ENCODE peak calls at places on chromosome 9, in six cellular contexts. T is brain microvascular endothelial cell; N is stimulated activated CD8-positive, alpha-beta memory T cell treated with anti-CD3 and anti-CD28 coated beads, Interleukin-15, amount 100 ng/mL, for 1 hour; X is activated CD4-positive, alpha-beta T cell treated with anti-CD3 and anti-CD28 coated beads, Interleukin-2, amount 50 U/mL, for 48 hours; H is activated CD4-positive, alpha-beta memory T cell treated with anti-CD3 and anti-CD28 coated beads for 36 hours; V is IMR-90. Y is an unnamed sample.

GRCh38 chr9:107868166-107868565 is 378.6 kb upstream of the KLF4 start:
- DNase-seq in T (no peak), N (no peak), X (no peak), H (no peak), V (no peak), Y (no peak)

GRCh38 chr9:129549684-129550083 is 71.2 kb downstream of the C9orf50 start:
- DNase-seq in T (peak), N (no peak), X (no peak), H (no peak), V (no peak), Y (no peak)

GRCh38 chr9:132991351-132992300 is 13.1 kb downstream of the GFI1B start:
- DNase-seq in T (no peak), N (no peak), X (no peak), H (no peak), V (no peak), Y (no peak)

GRCh38 chr9:91781906-91782305 is 168.1 kb downstream of the ROR2 start:
- DNase-seq in T (no peak), N (no peak), X (no peak), H (no peak), V (no peak), Y (no peak)

GRCh38 chr9:106883626-106884190 is 20.7 kb downstream of the ZNF462 start:
- DNase-seq in T (peak), N (no peak), X (no peak), H (no peak), V (peak), Y (no peak)

GRCh38 chr9:34651876-34652602 is at the start of gene IL11RA:
- DNase-seq in T (peak), N (no peak), X (peak), H (peak), V (peak), Y (peak)

GRCh38 chr9:132880311-132880661 is 1.6 kb downstream of the SPACA9 start:
- DNase-seq in T (no peak), N (no peak), X (no peak), H (no peak), V (no peak), Y (no peak)

GRCh38 chr9:137017791-137018497 is 10.1 kb downstream of the ABCA2 start:
- DNase-seq in T (no peak), N (no peak), X (no peak), H (no peak), V (no peak), Y (no peak)

GRCh38 chr9:75274781-75275180 is 186.5 kb downstream of the OSTF1 start:
- DNase-seq in T (no peak), N (no peak), X (no peak), H (no peak), V (no peak), Y (no peak)

GRCh38 chr9:77793909-77794308 is 145.8 kb upstream of the GNA14 start:
- DNase-seq in T (no peak), N (no peak), X (no peak), H (no peak), V (peak), Y (peak)

GRCh38 chr9:8115570-8115969 is 316.0 kb upstream of the DMAC1 start:
- DNase-seq in T (no peak), N (no peak), X (no peak), H (peak), V (no peak), Y (no peak)

GRCh38 chr9:129836342-129837007 is 1.2 kb downstream of the USP20 start:
- DNase-seq in T (no peak), N (no peak), X (peak), H (peak), V (no peak), Y (no peak)

GRCh38 chr9:110599468-110599867 is 19.9 kb upstream of the SVEP1 start:
- DNase-seq in T (no peak), N (no peak), X (no peak), H (no peak), V (peak), Y (no peak)

GRCh38 chr9:85432599-85432998 is 309.2 kb downstream of the AGTPBP1 start:
- DNase-seq in T (no peak), N (no peak), X (no peak), H (no peak), V (no peak), Y (no peak)

GRCh38 chr9:107807183-107807582 is 317.6 kb upstream of the KLF4 start:
- DNase-seq in T (peak), N (no peak), X (no peak), H (no peak), V (peak), Y (peak)

GRCh38 chr9:132069046-132069898 is 10.4 kb downstream of the MED27 start:
- DNase-seq in T (peak), N (no peak), X (no peak), H (no peak), V (peak), Y (peak)

GRCh38 chr9:80811662-80812061 is 877.7 kb downstream of the TLE1 start:
- DNase-seq in T (no peak), N (no peak), X (no peak), H (no peak), V (no peak), Y (no peak)

GRCh38 chr9:23088932-23089364 is 642.3 kb downstream of the DMRTA1 start:
- DNase-seq in T (no peak), N (no peak), X (no peak), H (no peak), V (no peak), Y (peak)

GRCh38 chr9:115513148-115513547 is 395.2 kb upstream of the TNC start:
- DNase-seq in T (no peak), N (no peak), X (no peak), H (no peak), V (no peak), Y (no peak)

GRCh38 chr9:124735121-124735520 is 36.0 kb downstream of the NR6A1 start:
- DNase-seq in T (no peak), N (no peak), X (no peak), H (no peak), V (peak), Y (peak)

GRCh38 chr9:136228107-136228875 is 17.3 kb downstream of the QSOX2 start:
- DNase-seq in T (peak), N (no peak), X (peak), H (peak), V (peak), Y (peak)

GRCh38 chr9:71758277-71758676 is 10.0 kb downstream of the CEMIP2 start:
- DNase-seq in T (no peak), N (no peak), X (no peak), H (no peak), V (no peak), Y (no peak)

GRCh38 chr9:135502168-135502872 is 1.8 kb downstream of the MRPS2 start:
- DNase-seq in T (no peak), N (no peak), X (no peak), H (no peak), V (no peak), Y (no peak)

GRCh38 chr9:4639420-4639819 is 22.7 kb upstream of the PLPP6 start:
- DNase-seq in T (no peak), N (no peak), X (no peak), H (no peak), V (no peak), Y (no peak)

GRCh38 chr9:86042226-86042625 is 57.1 kb downstream of the GOLM1 start:
- DNase-seq in T (no peak), N (no peak), X (no peak), H (no peak), V (no peak), Y (no peak)

GRCh38 chr9:89446440-89447310 is 51.2 kb downstream of the SEMA4D start:
- DNase-seq in T (no peak), N (no peak), X (no peak), H (no peak), V (no peak), Y (no peak)

GRCh38 chr9:7094052-7094451 is 336.3 kb downstream of the KDM4C start:
- DNase-seq in T (peak), N (no peak), X (no peak), H (no peak), V (peak), Y (no peak)

GRCh38 chr9:81416476-81417298 is 272.7 kb downstream of the TLE1 start:
- DNase-seq in T (no peak), N (no peak), X (no peak), H (no peak), V (peak), Y (peak)

GRCh38 chr9:35867538-35867937 is 2.7 kb downstream of the OR13J1 start:
- DNase-seq in T (no peak), N (no peak), X (no peak), H (no peak), V (no peak), Y (no peak)

GRCh38 chr9:133276923-133277322 is 1.9 kb upstream of the ABO start:
- DNase-seq in T (no peak), N (no peak), X (no peak), H (no peak), V (no peak), Y (no peak)